ENCODE peak calls at places on chromosomes 11 and 22, in nine cellular contexts. C is AG20443; P is NCI-H1930; G is HFFc6; Y is spleen; E is activated naive CD4-positive, alpha-beta T cell; I is upper lobe of right lung; M is ureter; Q is OCI-LY7. H is an unnamed sample.

GRCh38 chr11:117075186-117075585 is 23.0 kb downstream of the SIK3 start:
- DNase-seq in C (no peak), P (no peak), G (no peak), Y (no peak), E (no peak), I (no peak), M (no peak), Q (no peak), H (no peak)

GRCh38 chr11:35820614-35821013 is 123.2 kb upstream of the LDLRAD3 start:
- DNase-seq in C (no peak), P (no peak), G (no peak), Y (no peak), E (no peak), I (no peak), M (no peak), Q (no peak), H (no peak)

GRCh38 chr11:11379661-11380060 is 26.6 kb upstream of the CSNK2A3 start:
- DNase-seq in C (no peak), P (no peak), G (no peak), Y (no peak), E (no peak), I (no peak), M (no peak), Q (no peak), H (no peak)

GRCh38 chr11:112345708-112346107 is 85.0 kb upstream of the PLET1 start:
- DNase-seq in C (no peak), P (no peak), G (no peak), Y (no peak), E (no peak), I (no peak), M (peak; percentile 48), Q (no peak), H (no peak)

GRCh38 chr11:68122936-68123539 is 1.9 kb upstream of the CHKA start:
- DNase-seq in C (no peak), P (no peak), G (no peak), Y (no peak), E (no peak), I (peak; percentile 68), M (no peak), Q (no peak), H (no peak)

GRCh38 chr22:30043181-30043580 is 37.1 kb upstream of the HORMAD2 start:
- DNase-seq in C (no peak), P (no peak), G (no peak), Y (no peak), E (no peak), I (no peak), M (no peak), Q (no peak), H (no peak)

GRCh38 chr11:82494988-82495432 is 238.7 kb downstream of the FAM181B start:
- DNase-seq in C (no peak), P (no peak), G (no peak), Y (no peak), E (no peak), I (no peak), M (no peak), Q (peak; percentile 29), H (no peak)

GRCh38 chr11:29343465-29344333 is 673.1 kb downstream of the KCNA4 start:
- DNase-seq in C (peak; percentile 75), P (peak; percentile 46), G (peak; percentile 43), Y (peak; percentile 71), E (no peak), I (peak; percentile 76), M (peak; percentile 41), Q (peak; percentile 58), H (peak; percentile 70)

GRCh38 chr22:32661737-32662586 is 139.5 kb upstream of the TIMP3 start:
- DNase-seq in C (peak; percentile 48), P (no peak), G (peak; percentile 80), Y (no peak), E (no peak), I (no peak), M (no peak), Q (no peak), H (no peak)

GRCh38 chr11:33542921-33543320 is 157.7 kb downstream of the C11orf91 start:
- DNase-seq in C (peak; percentile 60), P (peak; percentile 12), G (peak; percentile 37), Y (no peak), E (no peak), I (peak; percentile 73), M (peak; percentile 63), Q (peak; percentile 51), H (no peak)

GRCh38 chr11:69371731-69372588 is 78.0 kb downstream of the MYEOV start:
- DNase-seq in C (no peak), P (no peak), G (no peak), Y (peak; percentile 60), E (no peak), I (peak; percentile 23), M (peak; percentile 37), Q (no peak), H (no peak)

GRCh38 chr22:32708835-32709234 is 92.7 kb upstream of the TIMP3 start:
- DNase-seq in C (peak; percentile 92), P (no peak), G (peak; percentile 92), Y (no peak), E (no peak), I (no peak), M (no peak), Q (no peak), H (peak; percentile 69)

GRCh38 chr22:19799322-19800190 is 39.0 kb downstream of the TBX1 start:
- DNase-seq in C (peak; percentile 96), P (no peak), G (peak; percentile 95), Y (no peak), E (no peak), I (no peak), M (peak; percentile 67), Q (no peak), H (peak; percentile 61)

GRCh38 chr11:12103411-12104225 is 6.8 kb upstream of the MICAL2 start:
- DNase-seq in C (no peak), P (no peak), G (no peak), Y (no peak), E (no peak), I (no peak), M (no peak), Q (no peak), H (no peak)

GRCh38 chr11:123062892-123063395 is 1.0 kb upstream of the HSPA8 start:
- DNase-seq in C (peak; percentile 56), P (peak; percentile 39), G (peak; percentile 37), Y (no peak), E (no peak), I (no peak), M (no peak), Q (peak; percentile 66), H (no peak)

GRCh38 chr11:71245601-71246391 is 6.6 kb downstream of the SHANK2 start:
- DNase-seq in C (peak; percentile 7), P (no peak), G (no peak), Y (peak; percentile 57), E (no peak), I (peak; percentile 46), M (no peak), Q (no peak), H (no peak)

GRCh38 chr22:27129266-27129665 is 471.9 kb downstream of the MIAT start:
- DNase-seq in C (peak; percentile 30), P (no peak), G (peak; percentile 90), Y (no peak), E (no peak), I (no peak), M (no peak), Q (no peak), H (no peak)

GRCh38 chr11:71084306-71085012 is 167.9 kb downstream of the SHANK2 start:
- DNase-seq in C (no peak), P (no peak), G (no peak), Y (no peak), E (no peak), I (no peak), M (no peak), Q (no peak), H (no peak)

GRCh38 chr11:76639621-76640020 is 30.9 kb downstream of the LRRC32 start:
- DNase-seq in C (no peak), P (no peak), G (no peak), Y (no peak), E (no peak), I (no peak), M (peak; percentile 13), Q (no peak), H (no peak)

GRCh38 chr11:8586184-8586583 is 7.8 kb downstream of the STK33 start:
- DNase-seq in C (no peak), P (no peak), G (no peak), Y (no peak), E (no peak), I (no peak), M (no peak), Q (no peak), H (no peak)

GRCh38 chr11:101860694-101861371 is 54.0 kb upstream of the CEP126 start:
- DNase-seq in C (peak; percentile 75), P (peak; percentile 20), G (peak; percentile 62), Y (no peak), E (no peak), I (peak; percentile 56), M (peak; percentile 53), Q (peak; percentile 65), H (peak; percentile 54)

GRCh38 chr11:45333023-45333422 is 46.9 kb upstream of the SYT13 start:
- DNase-seq in C (no peak), P (no peak), G (no peak), Y (no peak), E (no peak), I (no peak), M (no peak), Q (no peak), H (no peak)

GRCh38 chr11:7543302-7543701 is 29.5 kb downstream of the PPFIBP2 start:
- DNase-seq in C (no peak), P (no peak), G (no peak), Y (no peak), E (no peak), I (no peak), M (no peak), Q (no peak), H (no peak)

GRCh38 chr11:126926376-126926791 is 74.2 kb downstream of the KIRREL3 start:
- DNase-seq in C (no peak), P (no peak), G (no peak), Y (no peak), E (no peak), I (no peak), M (no peak), Q (no peak), H (no peak)

GRCh38 chr22:23834830-23835772 is 3.7 kb downstream of the DERL3 start:
- DNase-seq in C (no peak), P (no peak), G (no peak), Y (peak; percentile 68), E (no peak), I (peak; percentile 55), M (no peak), Q (no peak), H (peak; percentile 69)

H was measured in kidney.